ENCODE peak calls at places on chromosome 2, in five cellular contexts. One of them, this sample, is unnamed.

GRCh38 chr2:14516844-14517243 is 115.7 kb upstream of the LRATD1 start:
- DNase-seq in progenitor cell of endocrine pancreas: no peak
- DNase-seq in PC-3: peak; percentile 97
- DNase-seq in memory B cell: no peak
- DNase-seq in NCI-H1105: no peak
- DNase-seq in this sample: no peak

GRCh38 chr2:197852127-197852526 is 47.7 kb downstream of the PLCL1 start:
- DNase-seq in memory B cell: no peak
- DNase-seq in PC-3: no peak
- DNase-seq in NCI-H1105: no peak
- DNase-seq in progenitor cell of endocrine pancreas: no peak
- DNase-seq in this sample: no peak

GRCh38 chr2:219285894-219286425 is 6.8 kb downstream of the DNAJB2 start:
- DNase-seq in progenitor cell of endocrine pancreas: no peak
- DNase-seq in memory B cell: no peak
- DNase-seq in NCI-H1105: no peak
- DNase-seq in PC-3: no peak
- DNase-seq in this sample: no peak

GRCh38 chr2:142973160-142973821 is 95.8 kb downstream of the KYNU start:
- DNase-seq in PC-3: no peak
- DNase-seq in NCI-H1105: no peak
- DNase-seq in progenitor cell of endocrine pancreas: no peak
- DNase-seq in memory B cell: no peak
- DNase-seq in this sample: no peak

GRCh38 chr2:223109341-223109740 is 57.4 kb downstream of the KCNE4 start:
- DNase-seq in NCI-H1105: no peak
- DNase-seq in PC-3: no peak
- DNase-seq in memory B cell: no peak
- DNase-seq in progenitor cell of endocrine pancreas: no peak
- DNase-seq in this sample: no peak

GRCh38 chr2:74958277-74959105 is at the start of gene POLE4:
- DNase-seq in NCI-H1105: peak; percentile 80
- DNase-seq in progenitor cell of endocrine pancreas: peak; percentile 81
- DNase-seq in memory B cell: peak; percentile 93
- DNase-seq in PC-3: peak; percentile 86
- DNase-seq in this sample: peak; percentile 36

GRCh38 chr2:206920310-206920709 is 19.0 kb upstream of the CPO start:
- DNase-seq in NCI-H1105: no peak
- DNase-seq in progenitor cell of endocrine pancreas: no peak
- DNase-seq in PC-3: no peak
- DNase-seq in memory B cell: no peak
- DNase-seq in this sample: no peak

GRCh38 chr2:9641641-9642040 is 10.8 kb upstream of the YWHAQ start:
- DNase-seq in PC-3: no peak
- DNase-seq in NCI-H1105: no peak
- DNase-seq in progenitor cell of endocrine pancreas: no peak
- DNase-seq in memory B cell: no peak
- DNase-seq in this sample: no peak

GRCh38 chr2:11974573-11974972 is 228.1 kb downstream of the LPIN1 start:
- DNase-seq in PC-3: no peak
- DNase-seq in memory B cell: no peak
- DNase-seq in NCI-H1105: no peak
- DNase-seq in progenitor cell of endocrine pancreas: no peak
- DNase-seq in this sample: no peak

GRCh38 chr2:73418343-73418742 is 32.7 kb downstream of the ALMS1 start:
- DNase-seq in NCI-H1105: no peak
- DNase-seq in memory B cell: no peak
- DNase-seq in progenitor cell of endocrine pancreas: no peak
- DNase-seq in PC-3: no peak
- DNase-seq in this sample: no peak

GRCh38 chr2:57105694-57106093 is 921.9 kb downstream of the CCDC85A start:
- DNase-seq in progenitor cell of endocrine pancreas: no peak
- DNase-seq in NCI-H1105: no peak
- DNase-seq in memory B cell: no peak
- DNase-seq in PC-3: no peak
- DNase-seq in this sample: no peak

GRCh38 chr2:204480262-204480661 is 65.0 kb upstream of the PARD3B start:
- DNase-seq in PC-3: no peak
- DNase-seq in NCI-H1105: no peak
- DNase-seq in memory B cell: no peak
- DNase-seq in progenitor cell of endocrine pancreas: no peak
- DNase-seq in this sample: no peak

GRCh38 chr2:185608799-185609198 is 129.8 kb upstream of the FSIP2 start:
- DNase-seq in PC-3: peak; percentile 71
- DNase-seq in NCI-H1105: no peak
- DNase-seq in memory B cell: no peak
- DNase-seq in progenitor cell of endocrine pancreas: no peak
- DNase-seq in this sample: no peak

GRCh38 chr2:174485763-174486613 is 841 bp downstream of the GPR155 start:
- DNase-seq in progenitor cell of endocrine pancreas: no peak
- DNase-seq in memory B cell: no peak
- DNase-seq in PC-3: peak; percentile 21
- DNase-seq in NCI-H1105: peak; percentile 17
- DNase-seq in this sample: no peak

GRCh38 chr2:242024751-242025355 is 155.3 kb downstream of the RTP5 start:
- DNase-seq in PC-3: no peak
- DNase-seq in progenitor cell of endocrine pancreas: no peak
- DNase-seq in memory B cell: no peak
- DNase-seq in NCI-H1105: no peak
- DNase-seq in this sample: no peak

GRCh38 chr2:109685453-109685852 is 71.3 kb downstream of the SOWAHC start:
- DNase-seq in NCI-H1105: no peak
- DNase-seq in memory B cell: no peak
- DNase-seq in progenitor cell of endocrine pancreas: no peak
- DNase-seq in PC-3: no peak
- DNase-seq in this sample: no peak

GRCh38 chr2:109489296-109489695 is 124.5 kb downstream of the SEPTIN10 start:
- DNase-seq in progenitor cell of endocrine pancreas: no peak
- DNase-seq in memory B cell: no peak
- DNase-seq in NCI-H1105: no peak
- DNase-seq in PC-3: no peak
- DNase-seq in this sample: no peak